ENCODE peak calls at places on chromosomes 6 and 20, in ten cellular contexts. I is CD8-positive, alpha-beta T cell; Q is heart left ventricle; U is midbrain; T is NCI-H345; Y is natural killer cell; B is amygdala; A is aorta; R is AG04450; S is adrenal gland. K is an unnamed sample.

GRCh38 chr20:38997622-38998021 is 35.5 kb downstream of the DHX35 start:
- DNase-seq in I (peak), Q (no peak), U (no peak), T (no peak), Y (no peak), B (no peak), A (no peak), R (no peak), S (no peak), K (no peak)

GRCh38 chr6:116392158-116393032 is 21.6 kb downstream of the DSE start:
- DNase-seq in I (peak), Q (no peak), U (no peak), T (no peak), Y (no peak), B (no peak), A (no peak), R (no peak), S (no peak), K (no peak)

GRCh38 chr6:90098025-90098474 is 198.6 kb downstream of the BACH2 start:
- DNase-seq in I (peak), Q (peak), U (peak), T (no peak), Y (no peak), B (peak), A (peak), R (peak), S (peak), K (no peak)

GRCh38 chr6:166241974-166242373 is 66.2 kb downstream of the PRR18 start:
- DNase-seq in I (no peak), Q (no peak), U (no peak), T (no peak), Y (no peak), B (no peak), A (no peak), R (no peak), S (no peak), K (no peak)

GRCh38 chr6:41505084-41506049 is 40.8 kb upstream of the FOXP4 start:
- DNase-seq in I (no peak), Q (peak), U (peak), T (no peak), Y (no peak), B (no peak), A (peak), R (peak), S (peak), K (no peak)

GRCh38 chr20:4083103-4083864 is 67.9 kb upstream of the RNF24 start:
- DNase-seq in I (no peak), Q (no peak), U (no peak), T (no peak), Y (no peak), B (no peak), A (no peak), R (no peak), S (no peak), K (no peak)

GRCh38 chr6:106448000-106448426 is 87.5 kb downstream of the CRYBG1 start:
- DNase-seq in I (no peak), Q (peak), U (peak), T (no peak), Y (no peak), B (peak), A (no peak), R (no peak), S (peak), K (no peak)

GRCh38 chr6:12137480-12137879 is 125.4 kb downstream of the HIVEP1 start:
- DNase-seq in I (no peak), Q (peak), U (peak), T (no peak), Y (no peak), B (peak), A (no peak), R (no peak), S (peak), K (no peak)

GRCh38 chr6:145137425-145137824 is 597.9 kb downstream of the EPM2A start:
- DNase-seq in I (no peak), Q (no peak), U (no peak), T (no peak), Y (no peak), B (no peak), A (no peak), R (no peak), S (no peak), K (no peak)

GRCh38 chr6:16154904-16155303 is 26.0 kb downstream of the MYLIP start:
- DNase-seq in I (no peak), Q (peak), U (no peak), T (no peak), Y (no peak), B (no peak), A (no peak), R (peak), S (peak), K (no peak)

GRCh38 chr6:142821860-142822259 is 123.1 kb downstream of the HIVEP2 start:
- DNase-seq in I (no peak), Q (no peak), U (peak), T (no peak), Y (no peak), B (no peak), A (no peak), R (no peak), S (peak), K (no peak)

GRCh38 chr6:27894839-27895762 is 17.1 kb downstream of the OR2B2 start:
- DNase-seq in I (peak), Q (peak), U (peak), T (peak), Y (peak), B (peak), A (no peak), R (peak), S (peak), K (peak)

GRCh38 chr6:148146717-148147116 is 195.9 kb upstream of the SASH1 start:
- DNase-seq in I (peak), Q (no peak), U (no peak), T (no peak), Y (no peak), B (no peak), A (no peak), R (no peak), S (no peak), K (peak)

GRCh38 chr6:42417641-42418112 is 34.0 kb downstream of the TRERF1 start:
- DNase-seq in I (peak), Q (no peak), U (no peak), T (no peak), Y (peak), B (no peak), A (no peak), R (no peak), S (no peak), K (peak)

GRCh38 chr6:61622601-61623000 is 663.4 kb downstream of the KHDRBS2 start:
- DNase-seq in I (no peak), Q (no peak), U (no peak), T (no peak), Y (no peak), B (no peak), A (no peak), R (no peak), S (no peak), K (no peak)

GRCh38 chr20:30484009-30484748 is 773.3 kb upstream of the DEFB115 start:
- DNase-seq in I (no peak), Q (no peak), U (no peak), T (no peak), Y (no peak), B (no peak), A (peak), R (no peak), S (no peak), K (no peak)

GRCh38 chr20:14055127-14055742 is 59.9 kb downstream of the MACROD2 start:
- DNase-seq in I (no peak), Q (no peak), U (peak), T (peak), Y (no peak), B (no peak), A (no peak), R (peak), S (peak), K (no peak)

GRCh38 chr6:148885154-148885870 is 138.5 kb downstream of the UST start:
- DNase-seq in I (no peak), Q (no peak), U (no peak), T (no peak), Y (no peak), B (no peak), A (no peak), R (peak), S (no peak), K (no peak)

GRCh38 chr6:130307752-130308361 is 58.0 kb upstream of the TMEM200A start:
- DNase-seq in I (no peak), Q (no peak), U (no peak), T (no peak), Y (no peak), B (no peak), A (no peak), R (peak), S (no peak), K (no peak)

GRCh38 chr20:31496761-31497295 is 17.4 kb upstream of the HM13 start:
- DNase-seq in I (no peak), Q (peak), U (no peak), T (no peak), Y (no peak), B (no peak), A (peak), R (no peak), S (peak), K (no peak)

GRCh38 chr6:46491201-46491788 is at the start of gene RCAN2:
- DNase-seq in I (peak), Q (peak), U (peak), T (peak), Y (peak), B (peak), A (peak), R (no peak), S (peak), K (peak)

GRCh38 chr20:37333848-37334318 is 12.1 kb upstream of the SRC start:
- DNase-seq in I (no peak), Q (no peak), U (no peak), T (no peak), Y (no peak), B (no peak), A (peak), R (no peak), S (no peak), K (no peak)

GRCh38 chr6:39898625-39899024 is 35.6 kb downstream of the MOCS1 start:
- DNase-seq in I (no peak), Q (no peak), U (no peak), T (no peak), Y (no peak), B (no peak), A (no peak), R (no peak), S (no peak), K (no peak)

GRCh38 chr20:15528386-15529111 is 1044.7 kb downstream of the KIF16B start:
- DNase-seq in I (no peak), Q (no peak), U (no peak), T (no peak), Y (no peak), B (no peak), A (no peak), R (no peak), S (peak), K (no peak)

GRCh38 chr6:128806274-128806673 is 76.7 kb upstream of the LAMA2 start:
- DNase-seq in I (no peak), Q (no peak), U (no peak), T (no peak), Y (no peak), B (no peak), A (no peak), R (no peak), S (no peak), K (no peak)

GRCh38 chr6:7529141-7529540 is 12.3 kb upstream of the DSP start:
- DNase-seq in I (no peak), Q (no peak), U (no peak), T (no peak), Y (no peak), B (no peak), A (no peak), R (no peak), S (no peak), K (no peak)

K was measured in T-helper 2 cell.